ENCODE peak calls at places on chromosomes 16 and 17, in five cellular contexts. One of them, this sample, is unnamed.

GRCh38 chr17:60135951-60136666 is 13.7 kb upstream of the CA4 start:
- DNase-seq in tibial artery: peak; percentile 12
- DNase-seq in colonic mucosa: no peak
- DNase-seq in aorta: peak; percentile 23
- DNase-seq in mesendoderm: no peak
- DNase-seq in this sample: no peak

GRCh38 chr16:87549627-87550509 is 52.4 kb upstream of the JPH3 start:
- DNase-seq in aorta: peak; percentile 37
- DNase-seq in tibial artery: no peak
- DNase-seq in mesendoderm: no peak
- DNase-seq in colonic mucosa: no peak
- DNase-seq in this sample: no peak

GRCh38 chr17:55897301-55897700 is 146.4 kb downstream of the PCTP start:
- DNase-seq in aorta: peak; percentile 72
- DNase-seq in tibial artery: no peak
- DNase-seq in mesendoderm: no peak
- DNase-seq in colonic mucosa: no peak
- DNase-seq in this sample: peak; percentile 21

GRCh38 chr16:77353587-77354263 is 81.1 kb downstream of the ADAMTS18 start:
- DNase-seq in tibial artery: no peak
- DNase-seq in aorta: no peak
- DNase-seq in mesendoderm: no peak
- DNase-seq in colonic mucosa: no peak
- DNase-seq in this sample: no peak

GRCh38 chr16:58491-59439 is 5.1 kb downstream of the SNRNP25 start:
- DNase-seq in tibial artery: peak; percentile 64
- DNase-seq in aorta: peak; percentile 39
- DNase-seq in colonic mucosa: no peak
- DNase-seq in mesendoderm: no peak
- DNase-seq in this sample: no peak

GRCh38 chr17:57704448-57704847 is 40.7 kb downstream of the CCDC182 start:
- DNase-seq in colonic mucosa: no peak
- DNase-seq in tibial artery: no peak
- DNase-seq in aorta: no peak
- DNase-seq in mesendoderm: no peak
- DNase-seq in this sample: no peak

GRCh38 chr17:3667366-3668278 is 756 bp downstream of the TAX1BP3 start:
- DNase-seq in tibial artery: peak; percentile 94
- DNase-seq in aorta: peak; percentile 93
- DNase-seq in colonic mucosa: peak; percentile 92
- DNase-seq in mesendoderm: peak; percentile 92
- DNase-seq in this sample: peak; percentile 91

GRCh38 chr17:1915889-1916288 is 86.1 kb downstream of the RPA1 start:
- DNase-seq in aorta: peak; percentile 7
- DNase-seq in mesendoderm: no peak
- DNase-seq in colonic mucosa: no peak
- DNase-seq in tibial artery: no peak
- DNase-seq in this sample: no peak

GRCh38 chr17:42950044-42950783 is 14.0 kb downstream of the AARSD1 start:
- DNase-seq in mesendoderm: no peak
- DNase-seq in tibial artery: no peak
- DNase-seq in aorta: no peak
- DNase-seq in colonic mucosa: no peak
- DNase-seq in this sample: no peak

GRCh38 chr16:19166500-19166899 is 1.5 kb upstream of the SYT17 start:
- DNase-seq in colonic mucosa: no peak
- DNase-seq in tibial artery: no peak
- DNase-seq in aorta: no peak
- DNase-seq in mesendoderm: no peak
- DNase-seq in this sample: no peak

GRCh38 chr17:68377771-68378201 is 79.5 kb downstream of the WIPI1 start:
- DNase-seq in aorta: no peak
- DNase-seq in tibial artery: no peak
- DNase-seq in mesendoderm: peak; percentile 66
- DNase-seq in colonic mucosa: no peak
- DNase-seq in this sample: no peak

GRCh38 chr17:76054112-76054476 is 18.2 kb downstream of the SRP68 start:
- DNase-seq in tibial artery: no peak
- DNase-seq in aorta: no peak
- DNase-seq in mesendoderm: no peak
- DNase-seq in colonic mucosa: no peak
- DNase-seq in this sample: no peak

GRCh38 chr17:4604111-4604644 is 19.8 kb downstream of the SMTNL2 start:
- DNase-seq in colonic mucosa: no peak
- DNase-seq in tibial artery: no peak
- DNase-seq in mesendoderm: no peak
- DNase-seq in aorta: peak; percentile 53
- DNase-seq in this sample: peak; percentile 49

GRCh38 chr17:82984751-82985435 is 94.5 kb upstream of the METRNL start:
- DNase-seq in tibial artery: no peak
- DNase-seq in mesendoderm: no peak
- DNase-seq in aorta: no peak
- DNase-seq in colonic mucosa: no peak
- DNase-seq in this sample: no peak

GRCh38 chr16:27772093-27772820 is 222.3 kb downstream of the KATNIP start:
- DNase-seq in aorta: no peak
- DNase-seq in colonic mucosa: no peak
- DNase-seq in mesendoderm: no peak
- DNase-seq in tibial artery: no peak
- DNase-seq in this sample: no peak

GRCh38 chr17:65366102-65366844 is 195.2 kb downstream of the AXIN2 start:
- DNase-seq in tibial artery: no peak
- DNase-seq in aorta: no peak
- DNase-seq in colonic mucosa: no peak
- DNase-seq in mesendoderm: no peak
- DNase-seq in this sample: no peak

GRCh38 chr17:76775021-76775420 is 37.1 kb downstream of the MFSD11 start:
- DNase-seq in tibial artery: no peak
- DNase-seq in aorta: no peak
- DNase-seq in mesendoderm: no peak
- DNase-seq in colonic mucosa: no peak
- DNase-seq in this sample: no peak

GRCh38 chr17:59367657-59368045 is 36.2 kb downstream of the YPEL2 start:
- DNase-seq in aorta: no peak
- DNase-seq in mesendoderm: peak; percentile 99
- DNase-seq in colonic mucosa: no peak
- DNase-seq in tibial artery: peak; percentile 54
- DNase-seq in this sample: no peak

GRCh38 chr16:8853611-8854010 is 15.2 kb downstream of the CARHSP1 start:
- DNase-seq in mesendoderm: no peak
- DNase-seq in colonic mucosa: peak; percentile 12
- DNase-seq in tibial artery: no peak
- DNase-seq in aorta: no peak
- DNase-seq in this sample: no peak

GRCh38 chr17:337866-338265 is 14.7 kb downstream of the RPH3AL start:
- DNase-seq in mesendoderm: no peak
- DNase-seq in aorta: peak; percentile 21
- DNase-seq in colonic mucosa: no peak
- DNase-seq in tibial artery: peak; percentile 28
- DNase-seq in this sample: no peak

GRCh38 chr16:27335349-27336052 is 21.7 kb downstream of the IL4R start:
- DNase-seq in aorta: no peak
- DNase-seq in mesendoderm: no peak
- DNase-seq in colonic mucosa: no peak
- DNase-seq in tibial artery: no peak
- DNase-seq in this sample: no peak

GRCh38 chr17:17691468-17692263 is 10.4 kb downstream of the RAI1 start:
- DNase-seq in tibial artery: no peak
- DNase-seq in aorta: no peak
- DNase-seq in colonic mucosa: no peak
- DNase-seq in mesendoderm: no peak
- DNase-seq in this sample: no peak

GRCh38 chr17:39939588-39940419 is 12.3 kb downstream of the LRRC3C start:
- DNase-seq in aorta: no peak
- DNase-seq in tibial artery: no peak
- DNase-seq in mesendoderm: no peak
- DNase-seq in colonic mucosa: no peak
- DNase-seq in this sample: peak; percentile 46

GRCh38 chr16:4176794-4177438 is 60.7 kb upstream of the ADCY9 start:
- DNase-seq in tibial artery: no peak
- DNase-seq in mesendoderm: peak; percentile 12
- DNase-seq in aorta: no peak
- DNase-seq in colonic mucosa: no peak
- DNase-seq in this sample: no peak

GRCh38 chr16:1832831-1833454 is 5.9 kb downstream of the FAHD1 start:
- DNase-seq in aorta: no peak
- DNase-seq in colonic mucosa: no peak
- DNase-seq in mesendoderm: no peak
- DNase-seq in tibial artery: no peak
- DNase-seq in this sample: no peak

GRCh38 chr16:85751665-85752501 is 987 bp upstream of the C16orf74 start:
- DNase-seq in tibial artery: no peak
- DNase-seq in mesendoderm: no peak
- DNase-seq in colonic mucosa: no peak
- DNase-seq in aorta: no peak
- DNase-seq in this sample: no peak
- H3K4me1 ChIP-seq in tibial artery: peaks cover 18% of the 10 kb centered on the region
- H3K4me1 ChIP-seq in mesendoderm: peaks cover 7% of the 10 kb centered on the region
- H3K4me1 ChIP-seq in colonic mucosa: peaks cover 5% of the 10 kb centered on the region
- H3K4me1 ChIP-seq in aorta: no peaks in the 10 kb centered on the region
- H3K4me1 ChIP-seq in this sample: peaks cover 12% of the 10 kb centered on the region

GRCh38 chr17:7239091-7240027 is at the start of gene PHF23:
- DNase-seq in colonic mucosa: peak; percentile 100
- DNase-seq in aorta: peak; percentile 99
- DNase-seq in tibial artery: peak; percentile 100
- DNase-seq in mesendoderm: peak; percentile 100
- DNase-seq in this sample: peak; percentile 99
- H3K4me1 ChIP-seq in colonic mucosa: peaks cover 28% of the 10 kb centered on the region
- H3K4me1 ChIP-seq in aorta: no peaks in the 10 kb centered on the region
- H3K4me1 ChIP-seq in tibial artery: peaks cover 45% of the 10 kb centered on the region
- H3K4me1 ChIP-seq in mesendoderm: peaks cover 9% of the 10 kb centered on the region
- H3K4me1 ChIP-seq in this sample: peaks cover 9% of the 10 kb centered on the region

GRCh38 chr17:19307521-19307920 is 55.0 kb downstream of the B9D1 start:
- DNase-seq in colonic mucosa: no peak
- DNase-seq in mesendoderm: no peak
- DNase-seq in tibial artery: no peak
- DNase-seq in aorta: no peak
- DNase-seq in this sample: no peak
- H3K4me1 ChIP-seq in colonic mucosa: peaks cover 18% of the 10 kb centered on the region
- H3K4me1 ChIP-seq in mesendoderm: no peaks in the 10 kb centered on the region
- H3K4me1 ChIP-seq in tibial artery: peaks cover 18% of the 10 kb centered on the region
- H3K4me1 ChIP-seq in aorta: no peaks in the 10 kb centered on the region
- H3K4me1 ChIP-seq in this sample: peaks cover 6% of the 10 kb centered on the region

DNA sequence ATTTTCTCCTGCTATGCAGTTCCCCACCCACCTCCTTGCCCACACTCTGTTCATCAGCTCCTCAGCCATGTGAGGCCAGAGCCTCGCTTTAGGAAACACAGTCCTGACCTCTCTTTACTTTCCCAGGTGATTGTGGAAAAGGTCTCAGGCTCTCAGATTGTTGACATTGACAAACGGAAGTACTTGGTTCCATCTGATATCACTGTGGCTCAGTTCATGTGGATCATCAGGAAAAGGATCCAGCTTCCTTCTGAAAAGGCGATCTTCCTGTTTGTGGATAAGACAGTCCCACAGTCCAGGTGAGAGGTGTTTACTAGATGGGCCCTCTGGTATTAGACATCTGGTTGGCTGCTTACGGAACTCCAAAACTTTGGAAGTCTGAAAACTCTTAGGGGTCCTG is 1.7 kb downstream of the GABARAPL2 start:
- DNase-seq in mesendoderm: no peak
- DNase-seq in aorta: no peak
- DNase-seq in colonic mucosa: no peak
- DNase-seq in tibial artery: no peak
- DNase-seq in this sample: no peak
- H3K4me1 ChIP-seq in mesendoderm: no peaks in the 10 kb centered on the region
- H3K4me1 ChIP-seq in aorta: peaks cover 9% of the 10 kb centered on the region
- H3K4me1 ChIP-seq in colonic mucosa: peaks cover 11% of the 10 kb centered on the region
- H3K4me1 ChIP-seq in tibial artery: peaks cover 69% of the 10 kb centered on the region
- H3K4me1 ChIP-seq in this sample: no peaks in the 10 kb centered on the region

DNA sequence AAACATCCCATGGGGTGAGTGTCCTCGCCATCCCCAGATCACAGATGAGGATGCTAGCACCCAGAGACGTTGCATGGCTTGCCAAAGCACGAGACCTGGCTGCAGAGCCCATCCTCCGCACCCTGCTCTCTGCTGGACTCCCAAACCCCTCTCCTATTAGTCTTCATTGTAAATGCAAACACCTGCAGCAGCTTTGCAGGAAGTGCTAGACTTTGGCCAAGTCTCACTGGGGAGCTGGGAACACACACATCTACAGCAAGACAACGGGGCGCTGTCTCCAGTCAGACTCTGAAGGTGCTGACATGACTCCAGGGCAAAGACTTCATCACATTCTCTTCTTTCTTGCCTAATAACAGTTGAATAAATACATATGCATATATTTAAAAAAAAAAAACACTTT is 43.8 kb downstream of the CYTH1 start:
- DNase-seq in tibial artery: no peak
- DNase-seq in colonic mucosa: no peak
- DNase-seq in mesendoderm: peak; percentile 49
- DNase-seq in aorta: no peak
- DNase-seq in this sample: no peak
- H3K4me1 ChIP-seq in tibial artery: peaks cover 31% of the 10 kb centered on the region
- H3K4me1 ChIP-seq in colonic mucosa: peaks cover 13% of the 10 kb centered on the region
- H3K4me1 ChIP-seq in mesendoderm: peaks cover 24% of the 10 kb centered on the region
- H3K4me1 ChIP-seq in aorta: peaks cover 4% of the 10 kb centered on the region
- H3K4me1 ChIP-seq in this sample: no peaks in the 10 kb centered on the region